ENCODE peak calls at places on chromosomes 13 and 19, in five cellular contexts. K is RWPE1; G is GM23248; S is left lung; D is stimulated activated CD8-positive, alpha-beta memory T cell treated with anti-CD3 and anti-CD28 coated beads, Interleukin-4, amount 100 ng/mL, for 1 hour. Z is an unnamed sample.

GRCh38 chr19:36009220-36009619 is 607 bp upstream of the SYNE4 start:
- DNase-seq in K (peak; percentile 57), G (peak; percentile 93), S (peak; percentile 66), D (no peak), Z (peak; percentile 81)

GRCh38 chr19:34208485-34208884 is 36.2 kb downstream of the LSM14A start:
- DNase-seq in K (no peak), G (no peak), S (no peak), D (no peak), Z (no peak)

GRCh38 chr13:51844862-51845573 is at the start of gene TMEM272:
- DNase-seq in K (peak; percentile 62), G (peak; percentile 55), S (no peak), D (peak; percentile 13), Z (peak; percentile 82)

GRCh38 chr19:50430888-50431342 is 1.8 kb upstream of the MYBPC2 start:
- DNase-seq in K (no peak), G (peak; percentile 25), S (no peak), D (no peak), Z (no peak)

GRCh38 chr13:51057001-51057400 is 54.1 kb downstream of the C13orf42 start:
- DNase-seq in K (no peak), G (no peak), S (no peak), D (no peak), Z (no peak)

GRCh38 chr13:42388326-42388725 is 116.4 kb downstream of the AKAP11 start:
- DNase-seq in K (no peak), G (no peak), S (no peak), D (no peak), Z (no peak)

GRCh38 chr19:46756544-46756888 is 10.3 kb upstream of the STRN4 start:
- DNase-seq in K (no peak), G (no peak), S (no peak), D (no peak), Z (no peak)

GRCh38 chr19:48069435-48069834 is 25.6 kb upstream of the CABP5 start:
- DNase-seq in K (no peak), G (no peak), S (no peak), D (no peak), Z (no peak)

GRCh38 chr19:41941410-41942202 is 13.4 kb upstream of the ERFL start:
- DNase-seq in K (no peak), G (no peak), S (no peak), D (no peak), Z (no peak)

GRCh38 chr19:46586294-46586693 is 14.8 kb upstream of the CALM3 start:
- DNase-seq in K (no peak), G (no peak), S (no peak), D (no peak), Z (no peak)

GRCh38 chr19:36837902-36838783 is at the start of gene ZNF790:
- DNase-seq in K (peak; percentile 79), G (peak; percentile 95), S (peak; percentile 91), D (peak; percentile 63), Z (peak; percentile 92)

GRCh38 chr13:110341445-110342247 is 34.6 kb downstream of the COL4A2 start:
- DNase-seq in K (no peak), G (no peak), S (no peak), D (no peak), Z (no peak)

GRCh38 chr19:5966215-5966614 is 11.7 kb downstream of the RANBP3 start:
- DNase-seq in K (no peak), G (peak; percentile 86), S (no peak), D (no peak), Z (no peak)

GRCh38 chr13:67043901-67044300 is 186.2 kb downstream of the PCDH9 start:
- DNase-seq in K (no peak), G (no peak), S (no peak), D (no peak), Z (no peak)

GRCh38 chr19:53844849-53845246 is 20.7 kb upstream of the NLRP12 start:
- DNase-seq in K (no peak), G (no peak), S (no peak), D (no peak), Z (peak; percentile 80)

GRCh38 chr19:35521124-35521743 is 6.9 kb downstream of the SBSN start:
- DNase-seq in K (no peak), G (no peak), S (no peak), D (no peak), Z (no peak)

GRCh38 chr19:2375341-2376121 is 15.5 kb downstream of the TMPRSS9 start:
- DNase-seq in K (no peak), G (no peak), S (no peak), D (no peak), Z (no peak)

GRCh38 chr13:61695147-61695546 is 279.5 kb upstream of the PCDH20 start:
- DNase-seq in K (peak; percentile 46), G (no peak), S (no peak), D (no peak), Z (no peak)

GRCh38 chr19:33373701-33374405 is at the start of gene CEBPG:
- DNase-seq in K (peak; percentile 70), G (peak; percentile 85), S (no peak), D (peak; percentile 35), Z (no peak)

GRCh38 chr13:105991131-105991530 is 544.3 kb downstream of the EFNB2 start:
- DNase-seq in K (no peak), G (no peak), S (no peak), D (no peak), Z (no peak)

GRCh38 chr13:35630551-35631275 is 154.2 kb upstream of the MAB21L1 start:
- DNase-seq in K (peak; percentile 31), G (peak; percentile 88), S (no peak), D (no peak), Z (no peak)

GRCh38 chr19:6802336-6803035 is 30.0 kb downstream of the VAV1 start:
- DNase-seq in K (no peak), G (no peak), S (peak; percentile 79), D (peak; percentile 55), Z (peak; percentile 86)

GRCh38 chr19:2455481-2456300 is 1.1 kb downstream of the LMNB2 start:
- DNase-seq in K (peak; percentile 42), G (peak; percentile 62), S (peak; percentile 45), D (no peak), Z (no peak)

GRCh38 chr19:6589711-6590457 is 1.1 kb downstream of the CD70 start:
- DNase-seq in K (no peak), G (peak; percentile 25), S (no peak), D (no peak), Z (no peak)

GRCh38 chr19:827710-828321 is at the start of gene AZU1:
- DNase-seq in K (no peak), G (no peak), S (no peak), D (no peak), Z (no peak)

GRCh38 chr13:47484564-47484963 is 516.5 kb downstream of the SUCLA2 start:
- DNase-seq in K (no peak), G (peak; percentile 69), S (no peak), D (no peak), Z (no peak)

GRCh38 chr13:52737451-52737850 is 2.2 kb downstream of the CNMD start:
- DNase-seq in K (no peak), G (no peak), S (no peak), D (no peak), Z (no peak)

GRCh38 chr19:36060430-36060829 is 5.7 kb downstream of the WDR62 start:
- DNase-seq in K (peak; percentile 45), G (peak; percentile 70), S (no peak), D (no peak), Z (no peak)

GRCh38 chr19:44925114-44925891 is 10.9 kb downstream of the APOC1 start:
- DNase-seq in K (no peak), G (peak; percentile 44), S (peak; percentile 89), D (no peak), Z (no peak)

Z was measured in cardiac septum.